ENCODE peak calls at places on chromosomes 11 and 22, in seven cellular contexts. One of them, this sample, is unnamed.

GRCh38 chr11:123473941-123474668 is 44.0 kb downstream of the GRAMD1B start:
- DNase-seq in Daoy: peak; percentile 55
- DNase-seq in GM23338: no peak
- DNase-seq in AG09309: peak; percentile 91
- DNase-seq in osteocyte: no peak
- DNase-seq in frontal cortex: no peak
- DNase-seq in stimulated activated CD4-positive, alpha-beta T cell treated with anti-CD3 and anti-CD28 coated beads, TNF-alpha, amount 100 ng/mL, for 24 hours: no peak
- DNase-seq in this sample: no peak

GRCh38 chr11:90845799-90846198 is 623.0 kb upstream of the CHORDC1 start:
- DNase-seq in Daoy: no peak
- DNase-seq in GM23338: no peak
- DNase-seq in AG09309: no peak
- DNase-seq in osteocyte: no peak
- DNase-seq in frontal cortex: no peak
- DNase-seq in stimulated activated CD4-positive, alpha-beta T cell treated with anti-CD3 and anti-CD28 coated beads, TNF-alpha, amount 100 ng/mL, for 24 hours: no peak
- DNase-seq in this sample: no peak

GRCh38 chr11:130314184-130314748 is 451 bp downstream of the ZBTB44 start:
- DNase-seq in Daoy: peak; percentile 71
- DNase-seq in GM23338: peak; percentile 56
- DNase-seq in AG09309: no peak
- DNase-seq in osteocyte: peak; percentile 86
- DNase-seq in frontal cortex: peak; percentile 69
- DNase-seq in stimulated activated CD4-positive, alpha-beta T cell treated with anti-CD3 and anti-CD28 coated beads, TNF-alpha, amount 100 ng/mL, for 24 hours: peak; percentile 25
- DNase-seq in this sample: peak; percentile 61

GRCh38 chr11:128695539-128696221 is 1.8 kb downstream of the FLI1 start:
- DNase-seq in Daoy: peak; percentile 43
- DNase-seq in GM23338: no peak
- DNase-seq in AG09309: no peak
- DNase-seq in osteocyte: no peak
- DNase-seq in frontal cortex: no peak
- DNase-seq in stimulated activated CD4-positive, alpha-beta T cell treated with anti-CD3 and anti-CD28 coated beads, TNF-alpha, amount 100 ng/mL, for 24 hours: no peak
- DNase-seq in this sample: no peak

GRCh38 chr11:95337175-95337957 is 106.4 kb upstream of the SESN3 start:
- DNase-seq in Daoy: peak; percentile 46
- DNase-seq in GM23338: peak; percentile 64
- DNase-seq in AG09309: peak; percentile 5
- DNase-seq in osteocyte: no peak
- DNase-seq in frontal cortex: no peak
- DNase-seq in stimulated activated CD4-positive, alpha-beta T cell treated with anti-CD3 and anti-CD28 coated beads, TNF-alpha, amount 100 ng/mL, for 24 hours: no peak
- DNase-seq in this sample: peak; percentile 78

GRCh38 chr11:7056828-7057513 is 31.8 kb upstream of the RBMXL2 start:
- DNase-seq in Daoy: no peak
- DNase-seq in GM23338: no peak
- DNase-seq in AG09309: no peak
- DNase-seq in osteocyte: no peak
- DNase-seq in frontal cortex: no peak
- DNase-seq in stimulated activated CD4-positive, alpha-beta T cell treated with anti-CD3 and anti-CD28 coated beads, TNF-alpha, amount 100 ng/mL, for 24 hours: no peak
- DNase-seq in this sample: no peak

GRCh38 chr11:65491614-65492386 is 7.0 kb upstream of the MALAT1 start:
- DNase-seq in Daoy: peak; percentile 91
- DNase-seq in GM23338: peak; percentile 79
- DNase-seq in AG09309: peak; percentile 97
- DNase-seq in osteocyte: peak; percentile 90
- DNase-seq in frontal cortex: no peak
- DNase-seq in stimulated activated CD4-positive, alpha-beta T cell treated with anti-CD3 and anti-CD28 coated beads, TNF-alpha, amount 100 ng/mL, for 24 hours: no peak
- DNase-seq in this sample: no peak

GRCh38 chr11:60813324-60813723 is 28.2 kb downstream of the MS4A10 start:
- DNase-seq in Daoy: no peak
- DNase-seq in GM23338: no peak
- DNase-seq in AG09309: no peak
- DNase-seq in osteocyte: no peak
- DNase-seq in frontal cortex: no peak
- DNase-seq in stimulated activated CD4-positive, alpha-beta T cell treated with anti-CD3 and anti-CD28 coated beads, TNF-alpha, amount 100 ng/mL, for 24 hours: no peak
- DNase-seq in this sample: no peak

GRCh38 chr11:19714093-19714386 is 1.4 kb downstream of the NAV2 start:
- DNase-seq in Daoy: peak; percentile 47
- DNase-seq in GM23338: peak; percentile 54
- DNase-seq in AG09309: no peak
- DNase-seq in osteocyte: no peak
- DNase-seq in frontal cortex: no peak
- DNase-seq in stimulated activated CD4-positive, alpha-beta T cell treated with anti-CD3 and anti-CD28 coated beads, TNF-alpha, amount 100 ng/mL, for 24 hours: no peak
- DNase-seq in this sample: no peak

GRCh38 chr11:116249561-116249960 is 523.2 kb downstream of the BUD13 start:
- DNase-seq in Daoy: no peak
- DNase-seq in GM23338: peak; percentile 29
- DNase-seq in AG09309: no peak
- DNase-seq in osteocyte: no peak
- DNase-seq in frontal cortex: no peak
- DNase-seq in stimulated activated CD4-positive, alpha-beta T cell treated with anti-CD3 and anti-CD28 coated beads, TNF-alpha, amount 100 ng/mL, for 24 hours: no peak
- DNase-seq in this sample: no peak

GRCh38 chr22:37930270-37930951 is 23.0 kb downstream of the C22orf23 start:
- DNase-seq in Daoy: peak; percentile 22
- DNase-seq in GM23338: peak; percentile 61
- DNase-seq in AG09309: no peak
- DNase-seq in osteocyte: no peak
- DNase-seq in frontal cortex: peak; percentile 70
- DNase-seq in stimulated activated CD4-positive, alpha-beta T cell treated with anti-CD3 and anti-CD28 coated beads, TNF-alpha, amount 100 ng/mL, for 24 hours: no peak
- DNase-seq in this sample: peak; percentile 14

GRCh38 chr11:87454246-87454645 is 416.5 kb downstream of the TMEM135 start:
- DNase-seq in Daoy: no peak
- DNase-seq in GM23338: no peak
- DNase-seq in AG09309: no peak
- DNase-seq in osteocyte: no peak
- DNase-seq in frontal cortex: no peak
- DNase-seq in stimulated activated CD4-positive, alpha-beta T cell treated with anti-CD3 and anti-CD28 coated beads, TNF-alpha, amount 100 ng/mL, for 24 hours: no peak
- DNase-seq in this sample: no peak

GRCh38 chr11:34916810-34917780 is 677 bp downstream of the PDHX start:
- DNase-seq in Daoy: peak; percentile 20
- DNase-seq in GM23338: peak; percentile 81
- DNase-seq in AG09309: no peak
- DNase-seq in osteocyte: no peak
- DNase-seq in frontal cortex: no peak
- DNase-seq in stimulated activated CD4-positive, alpha-beta T cell treated with anti-CD3 and anti-CD28 coated beads, TNF-alpha, amount 100 ng/mL, for 24 hours: no peak
- DNase-seq in this sample: no peak

This sample was measured in hypothalamus.